ENCODE peak calls at places on chromosomes 1 and 21, in six cellular contexts. One of them, this sample, is unnamed.

GRCh38 chr1:32859915-32860314 is 10.8 kb downstream of the FNDC5 start:
- DNase-seq in mesendoderm: no peak
- DNase-seq in glomerular endothelial cell: no peak
- DNase-seq in Karpas-422: no peak
- DNase-seq in AG09309: no peak
- DNase-seq in activated CD4-positive, alpha-beta T cell treated with anti-CD3 and anti-CD28 coated beads, Interleukin-2, amount 50 U/mL, for 1 hour: no peak
- DNase-seq in this sample: no peak

GRCh38 chr1:62312698-62313097 is 6.5 kb downstream of the KANK4 start:
- DNase-seq in mesendoderm: no peak
- DNase-seq in glomerular endothelial cell: no peak
- DNase-seq in Karpas-422: no peak
- DNase-seq in AG09309: no peak
- DNase-seq in activated CD4-positive, alpha-beta T cell treated with anti-CD3 and anti-CD28 coated beads, Interleukin-2, amount 50 U/mL, for 1 hour: no peak
- DNase-seq in this sample: no peak

GRCh38 chr1:25094995-25095394 is 137.3 kb downstream of the SYF2 start:
- DNase-seq in mesendoderm: no peak
- DNase-seq in glomerular endothelial cell: no peak
- DNase-seq in Karpas-422: no peak
- DNase-seq in AG09309: no peak
- DNase-seq in activated CD4-positive, alpha-beta T cell treated with anti-CD3 and anti-CD28 coated beads, Interleukin-2, amount 50 U/mL, for 1 hour: no peak
- DNase-seq in this sample: no peak

GRCh38 chr1:156600733-156601121 is 552 bp downstream of the GPATCH4 start:
- DNase-seq in mesendoderm: no peak
- DNase-seq in glomerular endothelial cell: no peak
- DNase-seq in Karpas-422: peak; percentile 62
- DNase-seq in AG09309: no peak
- DNase-seq in activated CD4-positive, alpha-beta T cell treated with anti-CD3 and anti-CD28 coated beads, Interleukin-2, amount 50 U/mL, for 1 hour: no peak
- DNase-seq in this sample: no peak

GRCh38 chr1:230426246-230427101 is at the start of gene PGBD5:
- DNase-seq in mesendoderm: peak; percentile 87
- DNase-seq in glomerular endothelial cell: no peak
- DNase-seq in Karpas-422: peak; percentile 84
- DNase-seq in AG09309: no peak
- DNase-seq in activated CD4-positive, alpha-beta T cell treated with anti-CD3 and anti-CD28 coated beads, Interleukin-2, amount 50 U/mL, for 1 hour: peak; percentile 40
- DNase-seq in this sample: no peak

GRCh38 chr1:29475256-29475800 is 239.0 kb downstream of the PTPRU start:
- DNase-seq in mesendoderm: no peak
- DNase-seq in glomerular endothelial cell: no peak
- DNase-seq in Karpas-422: no peak
- DNase-seq in AG09309: no peak
- DNase-seq in activated CD4-positive, alpha-beta T cell treated with anti-CD3 and anti-CD28 coated beads, Interleukin-2, amount 50 U/mL, for 1 hour: no peak
- DNase-seq in this sample: no peak

GRCh38 chr1:15799928-15800835 is 7.3 kb downstream of the UQCRHL start:
- DNase-seq in mesendoderm: peak; percentile 96
- DNase-seq in glomerular endothelial cell: no peak
- DNase-seq in Karpas-422: no peak
- DNase-seq in AG09309: no peak
- DNase-seq in activated CD4-positive, alpha-beta T cell treated with anti-CD3 and anti-CD28 coated beads, Interleukin-2, amount 50 U/mL, for 1 hour: no peak
- DNase-seq in this sample: no peak

GRCh38 chr21:39400173-39400572 is 45.4 kb downstream of the LCA5L start:
- DNase-seq in mesendoderm: no peak
- DNase-seq in glomerular endothelial cell: no peak
- DNase-seq in Karpas-422: no peak
- DNase-seq in AG09309: no peak
- DNase-seq in activated CD4-positive, alpha-beta T cell treated with anti-CD3 and anti-CD28 coated beads, Interleukin-2, amount 50 U/mL, for 1 hour: no peak
- DNase-seq in this sample: no peak

GRCh38 chr1:203871114-203871875 is 9.9 kb downstream of the SNRPE start:
- DNase-seq in mesendoderm: peak; percentile 82
- DNase-seq in glomerular endothelial cell: no peak
- DNase-seq in Karpas-422: peak; percentile 78
- DNase-seq in AG09309: peak; percentile 49
- DNase-seq in activated CD4-positive, alpha-beta T cell treated with anti-CD3 and anti-CD28 coated beads, Interleukin-2, amount 50 U/mL, for 1 hour: no peak
- DNase-seq in this sample: peak; percentile 57

GRCh38 chr21:42997053-42997452 is 22.7 kb downstream of the PKNOX1 start:
- DNase-seq in mesendoderm: no peak
- DNase-seq in glomerular endothelial cell: no peak
- DNase-seq in Karpas-422: peak; percentile 7
- DNase-seq in AG09309: peak; percentile 91
- DNase-seq in activated CD4-positive, alpha-beta T cell treated with anti-CD3 and anti-CD28 coated beads, Interleukin-2, amount 50 U/mL, for 1 hour: no peak
- DNase-seq in this sample: no peak

GRCh38 chr1:160761886-160762285 is 22.8 kb downstream of the SLAMF7 start:
- DNase-seq in mesendoderm: no peak
- DNase-seq in glomerular endothelial cell: no peak
- DNase-seq in Karpas-422: no peak
- DNase-seq in AG09309: no peak
- DNase-seq in activated CD4-positive, alpha-beta T cell treated with anti-CD3 and anti-CD28 coated beads, Interleukin-2, amount 50 U/mL, for 1 hour: no peak
- DNase-seq in this sample: no peak

GRCh38 chr1:235341334-235341733 is 13.0 kb downstream of the GGPS1 start:
- DNase-seq in mesendoderm: no peak
- DNase-seq in glomerular endothelial cell: no peak
- DNase-seq in Karpas-422: no peak
- DNase-seq in AG09309: no peak
- DNase-seq in activated CD4-positive, alpha-beta T cell treated with anti-CD3 and anti-CD28 coated beads, Interleukin-2, amount 50 U/mL, for 1 hour: no peak
- DNase-seq in this sample: no peak

GRCh38 chr1:90835661-90836344 is 118.7 kb upstream of the BARHL2 start:
- DNase-seq in mesendoderm: peak; percentile 43
- DNase-seq in glomerular endothelial cell: no peak
- DNase-seq in Karpas-422: no peak
- DNase-seq in AG09309: no peak
- DNase-seq in activated CD4-positive, alpha-beta T cell treated with anti-CD3 and anti-CD28 coated beads, Interleukin-2, amount 50 U/mL, for 1 hour: no peak
- DNase-seq in this sample: no peak

GRCh38 chr1:21344750-21345443 is 54.6 kb upstream of the ECE1 start:
- DNase-seq in mesendoderm: no peak
- DNase-seq in glomerular endothelial cell: no peak
- DNase-seq in Karpas-422: peak; percentile 71
- DNase-seq in AG09309: no peak
- DNase-seq in activated CD4-positive, alpha-beta T cell treated with anti-CD3 and anti-CD28 coated beads, Interleukin-2, amount 50 U/mL, for 1 hour: no peak
- DNase-seq in this sample: no peak

GRCh38 chr21:16330340-16331319 is 600.8 kb downstream of the USP25 start:
- DNase-seq in mesendoderm: peak; percentile 81
- DNase-seq in glomerular endothelial cell: peak; percentile 70
- DNase-seq in Karpas-422: peak; percentile 83
- DNase-seq in AG09309: peak; percentile 59
- DNase-seq in activated CD4-positive, alpha-beta T cell treated with anti-CD3 and anti-CD28 coated beads, Interleukin-2, amount 50 U/mL, for 1 hour: no peak
- DNase-seq in this sample: peak; percentile 48

GRCh38 chr1:231107600-231108326 is 54.1 kb upstream of the TRIM67 start:
- DNase-seq in mesendoderm: peak; percentile 5
- DNase-seq in glomerular endothelial cell: no peak
- DNase-seq in Karpas-422: no peak
- DNase-seq in AG09309: no peak
- DNase-seq in activated CD4-positive, alpha-beta T cell treated with anti-CD3 and anti-CD28 coated beads, Interleukin-2, amount 50 U/mL, for 1 hour: no peak
- DNase-seq in this sample: no peak

GRCh38 chr1:204829133-204829532 is 41.5 kb upstream of the NFASC start:
- DNase-seq in mesendoderm: no peak
- DNase-seq in glomerular endothelial cell: no peak
- DNase-seq in Karpas-422: no peak
- DNase-seq in AG09309: no peak
- DNase-seq in activated CD4-positive, alpha-beta T cell treated with anti-CD3 and anti-CD28 coated beads, Interleukin-2, amount 50 U/mL, for 1 hour: no peak
- DNase-seq in this sample: no peak

GRCh38 chr1:156892190-156893047 is 1.1 kb upstream of the PEAR1 start:
- DNase-seq in mesendoderm: peak; percentile 93
- DNase-seq in glomerular endothelial cell: no peak
- DNase-seq in Karpas-422: peak; percentile 94
- DNase-seq in AG09309: peak; percentile 21
- DNase-seq in activated CD4-positive, alpha-beta T cell treated with anti-CD3 and anti-CD28 coated beads, Interleukin-2, amount 50 U/mL, for 1 hour: peak; percentile 84
- DNase-seq in this sample: peak; percentile 72

GRCh38 chr1:225845633-225846259 is 35.8 kb downstream of the EPHX1 start:
- DNase-seq in mesendoderm: peak; percentile 98
- DNase-seq in glomerular endothelial cell: no peak
- DNase-seq in Karpas-422: peak; percentile 82
- DNase-seq in AG09309: no peak
- DNase-seq in activated CD4-positive, alpha-beta T cell treated with anti-CD3 and anti-CD28 coated beads, Interleukin-2, amount 50 U/mL, for 1 hour: peak; percentile 42
- DNase-seq in this sample: peak; percentile 60

GRCh38 chr1:214314178-214314843 is 33.4 kb downstream of the SMYD2 start:
- DNase-seq in mesendoderm: no peak
- DNase-seq in glomerular endothelial cell: no peak
- DNase-seq in Karpas-422: no peak
- DNase-seq in AG09309: no peak
- DNase-seq in activated CD4-positive, alpha-beta T cell treated with anti-CD3 and anti-CD28 coated beads, Interleukin-2, amount 50 U/mL, for 1 hour: no peak
- DNase-seq in this sample: no peak

GRCh38 chr21:36325373-36326010 is 5.5 kb downstream of the MORC3 start:
- DNase-seq in mesendoderm: no peak
- DNase-seq in glomerular endothelial cell: no peak
- DNase-seq in Karpas-422: no peak
- DNase-seq in AG09309: no peak
- DNase-seq in activated CD4-positive, alpha-beta T cell treated with anti-CD3 and anti-CD28 coated beads, Interleukin-2, amount 50 U/mL, for 1 hour: no peak
- DNase-seq in this sample: no peak